ENCODE peak calls at places on chromosomes 13 and 19, in five cellular contexts. F is thoracic aorta, O is AG09309, T is fibroblast of pulmonary artery, Q is endodermal cell. A is an unnamed sample.

GRCh38 chr13:34034411-34034810 is 216.5 kb downstream of the RFC3 start:
- DNase-seq in F (no peak), O (no peak), T (no peak), Q (no peak), A (no peak)

GRCh38 chr19:39263912-39264305 is 4.3 kb upstream of the IFNL2 start:
- DNase-seq in F (no peak), O (no peak), T (no peak), Q (peak), A (no peak)

GRCh38 chr13:110359840-110360301 is 52.8 kb downstream of the COL4A2 start:
- DNase-seq in F (no peak), O (no peak), T (peak), Q (peak), A (peak)

GRCh38 chr19:54164369-54165068 is 5.0 kb upstream of the LENG1 start:
- DNase-seq in F (no peak), O (no peak), T (peak), Q (peak), A (peak)

GRCh38 chr19:1929051-1929742 is 11.8 kb upstream of the CSNK1G2 start:
- DNase-seq in F (no peak), O (no peak), T (peak), Q (peak), A (peak)

GRCh38 chr19:2167896-2168618 is 4.3 kb downstream of the DOT1L start:
- DNase-seq in F (peak), O (no peak), T (peak), Q (no peak), A (peak)

GRCh38 chr19:45598267-45599011 is 3.6 kb downstream of the GPR4 start:
- DNase-seq in F (no peak), O (no peak), T (peak), Q (no peak), A (no peak)

GRCh38 chr13:61258185-61258584 is 157.5 kb downstream of the PCDH20 start:
- DNase-seq in F (no peak), O (no peak), T (no peak), Q (no peak), A (peak)

GRCh38 chr13:44048326-44048725 is 168.6 kb downstream of the LACC1 start:
- DNase-seq in F (no peak), O (no peak), T (peak), Q (no peak), A (peak)

GRCh38 chr19:54162241-54162805 is 2.8 kb upstream of the LENG1 start:
- DNase-seq in F (peak), O (no peak), T (peak), Q (peak), A (peak)

GRCh38 chr19:49335071-49335783 is at the start of gene CD37:
- DNase-seq in F (no peak), O (no peak), T (no peak), Q (peak), A (peak)

GRCh38 chr19:2380567-2380966 is 20.5 kb downstream of the TMPRSS9 start:
- DNase-seq in F (no peak), O (no peak), T (no peak), Q (no peak), A (no peak)

GRCh38 chr13:70723732-70724131 is 615.5 kb upstream of the KLHL1 start:
- DNase-seq in F (no peak), O (no peak), T (peak), Q (no peak), A (no peak)

GRCh38 chr19:47375694-47376588 is 26.8 kb downstream of the DHX34 start:
- DNase-seq in F (no peak), O (no peak), T (no peak), Q (no peak), A (no peak)

GRCh38 chr13:77425705-77426104 is 98.8 kb upstream of the MYCBP2 start:
- DNase-seq in F (no peak), O (no peak), T (no peak), Q (no peak), A (no peak)

GRCh38 chr13:30806784-30807183 is 71.4 kb downstream of the ALOX5AP start:
- DNase-seq in F (no peak), O (peak), T (peak), Q (no peak), A (no peak)

GRCh38 chr13:76879211-76879875 is 6.9 kb downstream of the KCTD12 start:
- DNase-seq in F (peak), O (peak), T (peak), Q (no peak), A (peak)

GRCh38 chr19:19223060-19223459 is 11.3 kb downstream of the NCAN start:
- DNase-seq in F (no peak), O (no peak), T (no peak), Q (no peak), A (no peak)

GRCh38 chr13:38687246-38688229 is 661 bp downstream of the FREM2 start:
- DNase-seq in F (no peak), O (no peak), T (no peak), Q (no peak), A (no peak)

GRCh38 chr13:97268772-97269171 is 46.6 kb downstream of the MBNL2 start:
- DNase-seq in F (no peak), O (no peak), T (peak), Q (peak), A (no peak)

GRCh38 chr19:5903054-5903501 is 512 bp downstream of the NDUFA11 start:
- DNase-seq in F (no peak), O (no peak), T (peak), Q (no peak), A (no peak)

GRCh38 chr13:75473472-75473871 is 8.5 kb downstream of the TBC1D4 start:
- DNase-seq in F (no peak), O (no peak), T (no peak), Q (no peak), A (no peak)

GRCh38 chr19:4909172-4909896 is at the start of gene UHRF1:
- DNase-seq in F (no peak), O (no peak), T (no peak), Q (peak), A (peak)

GRCh38 chr19:51799998-51800848 is 5.3 kb downstream of the FPR3 start:
- DNase-seq in F (no peak), O (no peak), T (peak), Q (no peak), A (no peak)

GRCh38 chr13:30002577-30002976 is 152.2 kb upstream of the UBL3 start:
- DNase-seq in F (no peak), O (peak), T (peak), Q (no peak), A (peak)

GRCh38 chr19:55358493-55358892 is 4.0 kb upstream of the COX6B2 start:
- DNase-seq in F (no peak), O (no peak), T (no peak), Q (no peak), A (no peak)

GRCh38 chr13:23806874-23807522 is 82.2 kb downstream of the MIPEP start:
- DNase-seq in F (no peak), O (no peak), T (no peak), Q (no peak), A (peak)

GRCh38 chr13:83499286-83499685 is 383.0 kb downstream of the SLITRK1 start:
- DNase-seq in F (no peak), O (no peak), T (no peak), Q (no peak), A (no peak)

GRCh38 chr13:91346848-91347211 is 657 bp upstream of the MIR17HG start:
- DNase-seq in F (no peak), O (no peak), T (peak), Q (no peak), A (peak)

GRCh38 chr13:51221674-51222509 is at the start of gene FAM124A:
- DNase-seq in F (no peak), O (no peak), T (no peak), Q (peak), A (peak)

GRCh38 chr19:50500060-50500752 is 10.8 kb downstream of the JOSD2 start:
- DNase-seq in F (no peak), O (no peak), T (no peak), Q (peak), A (peak)

GRCh38 chr13:100540621-100541020 is 48.0 kb downstream of the GGACT start:
- DNase-seq in F (no peak), O (no peak), T (no peak), Q (no peak), A (no peak)

GRCh38 chr13:34364633-34365032 is 546.7 kb downstream of the RFC3 start:
- DNase-seq in F (no peak), O (no peak), T (peak), Q (no peak), A (no peak)

GRCh38 chr19:3398114-3398899 is 31.9 kb downstream of the NFIC start:
- DNase-seq in F (no peak), O (no peak), T (no peak), Q (peak), A (no peak)
- H3K4me3 ChIP-seq in F (peak), O (no peak), T (no peak), Q (no peak), A (no peak)

DNA sequence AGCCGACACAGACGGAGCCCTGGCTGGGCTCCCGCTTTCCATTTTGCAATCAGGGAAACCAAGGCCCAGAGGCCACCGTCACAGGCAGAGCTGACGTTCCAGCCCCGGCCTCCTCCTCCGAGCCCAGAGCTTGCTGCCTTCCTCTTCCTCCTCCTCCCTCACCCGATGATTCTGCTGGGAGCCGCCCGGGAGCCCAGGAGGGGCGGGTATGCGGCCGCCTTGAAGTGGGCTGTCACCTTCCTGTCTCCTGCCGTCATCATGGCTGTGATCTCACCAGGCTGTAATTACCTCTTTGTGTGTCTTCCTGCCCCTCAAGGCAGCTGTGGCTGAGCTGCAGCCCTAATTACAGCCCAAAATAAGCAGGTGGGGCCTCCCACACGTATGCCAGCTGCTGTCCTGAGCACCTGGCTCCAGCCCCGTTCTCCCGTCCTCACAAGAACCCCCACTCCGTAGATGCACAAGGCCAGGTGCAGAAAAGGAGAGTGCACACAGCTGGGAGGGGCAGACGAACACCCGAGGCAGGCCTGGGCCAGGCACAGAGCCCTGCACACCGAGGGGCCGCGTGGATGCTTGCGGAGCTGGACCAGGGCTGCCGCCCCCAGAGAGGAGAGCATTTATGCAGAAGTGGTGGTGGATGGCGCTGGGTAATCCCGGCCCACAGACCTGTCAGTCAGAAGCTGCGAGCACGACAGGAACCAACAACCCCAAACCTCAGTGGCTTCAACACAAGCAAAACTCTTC is 4.0 kb downstream of the TPGS1 start:
- DNase-seq in F (no peak), O (no peak), T (peak), Q (peak), A (no peak)
- H3K4me3 ChIP-seq in F (no peak), O (no peak), T (no peak), Q (no peak), A (no peak)

GRCh38 chr13:104571890-104572229 is 1505.6 kb upstream of the SLC10A2 start:
- DNase-seq in F (no peak), O (no peak), T (no peak), Q (no peak), A (no peak)
- H3K4me3 ChIP-seq in F (peak), O (no peak), T (no peak), Q (no peak), A (no peak)

DNA sequence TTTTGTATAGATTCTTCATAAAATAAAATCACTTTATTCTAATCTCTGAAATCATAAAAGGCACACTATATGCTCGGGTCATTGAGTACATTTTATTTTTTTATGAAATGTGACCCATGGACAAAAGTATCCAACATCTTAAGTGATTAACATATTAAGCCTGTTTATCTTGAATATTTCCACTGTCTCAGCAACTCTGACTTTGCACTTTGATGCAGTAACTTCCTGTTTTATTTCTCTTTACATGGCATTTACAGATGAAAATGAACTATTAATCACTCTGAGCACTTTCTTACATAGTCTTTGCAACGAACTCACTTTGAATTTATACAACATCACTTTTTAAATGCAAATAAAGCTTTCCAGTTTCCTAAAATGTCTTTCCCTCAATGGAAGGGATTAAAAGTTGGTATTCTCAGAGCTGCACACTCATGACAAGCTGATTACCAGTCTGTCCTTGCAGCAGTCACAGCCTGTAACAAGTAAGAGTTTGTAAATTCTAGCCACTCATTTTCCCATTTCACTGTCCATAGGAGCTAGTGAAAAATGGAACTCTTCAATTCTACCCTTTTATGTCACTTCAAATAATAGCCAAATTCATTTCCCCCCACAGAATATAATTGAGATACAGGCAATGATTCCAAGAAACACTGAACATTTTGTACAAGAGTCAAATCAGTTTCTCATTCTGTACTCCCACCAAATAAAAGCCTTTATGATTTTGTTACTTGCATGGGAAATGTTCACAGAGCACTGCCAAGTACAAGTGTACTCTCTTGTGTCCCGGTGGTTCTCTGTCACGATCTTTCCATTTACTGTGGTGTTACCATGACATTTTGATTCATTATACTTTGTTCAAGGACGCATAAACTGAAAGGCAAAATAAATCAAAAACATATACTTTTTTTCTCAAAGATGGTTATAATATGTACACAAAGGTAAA is 1968.9 kb downstream of the PCDH9 start:
- DNase-seq in F (no peak), O (no peak), T (peak), Q (no peak), A (no peak)
- H3K4me3 ChIP-seq in F (peak), O (no peak), T (peak), Q (no peak), A (no peak)

A was measured in GM12865.